ENCODE peak calls at places on chromosomes 3 and 15, in seven cellular contexts. One of them, this sample, is unnamed.

GRCh38 chr15:97446138-97446537 is 514.4 kb upstream of the ARRDC4 start:
- DNase-seq in lower lobe of right lung: no peak
- DNase-seq in bronchial epithelial cell: no peak
- DNase-seq in fibroblast of mammary gland: no peak
- DNase-seq in ovary: no peak
- DNase-seq in choroid plexus epithelial cell: no peak
- DNase-seq in DND-41: no peak
- DNase-seq in this sample: no peak

GRCh38 chr3:7585052-7585451 is 724.1 kb downstream of the GRM7 start:
- DNase-seq in lower lobe of right lung: no peak
- DNase-seq in bronchial epithelial cell: no peak
- DNase-seq in fibroblast of mammary gland: no peak
- DNase-seq in ovary: no peak
- DNase-seq in choroid plexus epithelial cell: no peak
- DNase-seq in DND-41: no peak
- DNase-seq in this sample: peak

GRCh38 chr3:16484216-16484615 is 29.3 kb downstream of the RFTN1 start:
- DNase-seq in lower lobe of right lung: no peak
- DNase-seq in bronchial epithelial cell: no peak
- DNase-seq in fibroblast of mammary gland: peak
- DNase-seq in ovary: peak
- DNase-seq in choroid plexus epithelial cell: peak
- DNase-seq in DND-41: no peak
- DNase-seq in this sample: no peak

GRCh38 chr3:143775401-143775970 is 72.8 kb downstream of the SLC9A9 start:
- DNase-seq in lower lobe of right lung: no peak
- DNase-seq in bronchial epithelial cell: peak
- DNase-seq in fibroblast of mammary gland: peak
- DNase-seq in ovary: no peak
- DNase-seq in choroid plexus epithelial cell: peak
- DNase-seq in DND-41: peak
- DNase-seq in this sample: peak

GRCh38 chr15:74320358-74321247 is 46.8 kb downstream of the CYP11A1 start:
- DNase-seq in lower lobe of right lung: no peak
- DNase-seq in bronchial epithelial cell: no peak
- DNase-seq in fibroblast of mammary gland: peak
- DNase-seq in ovary: peak
- DNase-seq in choroid plexus epithelial cell: peak
- DNase-seq in DND-41: peak
- DNase-seq in this sample: peak

GRCh38 chr15:58755956-58756355 is 6.4 kb upstream of the ADAM10 start:
- DNase-seq in lower lobe of right lung: no peak
- DNase-seq in bronchial epithelial cell: no peak
- DNase-seq in fibroblast of mammary gland: peak
- DNase-seq in ovary: no peak
- DNase-seq in choroid plexus epithelial cell: peak
- DNase-seq in DND-41: no peak
- DNase-seq in this sample: no peak

GRCh38 chr3:122668930-122669730 is 11.5 kb upstream of the PARP14 start:
- DNase-seq in lower lobe of right lung: no peak
- DNase-seq in bronchial epithelial cell: peak
- DNase-seq in fibroblast of mammary gland: peak
- DNase-seq in ovary: no peak
- DNase-seq in choroid plexus epithelial cell: peak
- DNase-seq in DND-41: no peak
- DNase-seq in this sample: peak

GRCh38 chr15:39919740-39920509 is at the start of gene GPR176:
- DNase-seq in lower lobe of right lung: peak
- DNase-seq in bronchial epithelial cell: no peak
- DNase-seq in fibroblast of mammary gland: peak
- DNase-seq in ovary: peak
- DNase-seq in choroid plexus epithelial cell: peak
- DNase-seq in DND-41: no peak
- DNase-seq in this sample: no peak

GRCh38 chr3:160163259-160163878 is 61.9 kb upstream of the C3orf80 start:
- DNase-seq in lower lobe of right lung: no peak
- DNase-seq in bronchial epithelial cell: peak
- DNase-seq in fibroblast of mammary gland: peak
- DNase-seq in ovary: no peak
- DNase-seq in choroid plexus epithelial cell: peak
- DNase-seq in DND-41: no peak
- DNase-seq in this sample: peak

GRCh38 chr3:190101320-190102117 is 19.2 kb downstream of the P3H2 start:
- DNase-seq in lower lobe of right lung: no peak
- DNase-seq in bronchial epithelial cell: no peak
- DNase-seq in fibroblast of mammary gland: peak
- DNase-seq in ovary: no peak
- DNase-seq in choroid plexus epithelial cell: peak
- DNase-seq in DND-41: no peak
- DNase-seq in this sample: peak

GRCh38 chr3:82130056-82130455 is 368.6 kb upstream of the GBE1 start:
- DNase-seq in lower lobe of right lung: no peak
- DNase-seq in bronchial epithelial cell: no peak
- DNase-seq in fibroblast of mammary gland: no peak
- DNase-seq in ovary: no peak
- DNase-seq in choroid plexus epithelial cell: no peak
- DNase-seq in DND-41: no peak
- DNase-seq in this sample: peak

GRCh38 chr3:194487289-194488006 is 646 bp upstream of the ATP13A3 start:
- DNase-seq in lower lobe of right lung: peak
- DNase-seq in bronchial epithelial cell: no peak
- DNase-seq in fibroblast of mammary gland: no peak
- DNase-seq in ovary: peak
- DNase-seq in choroid plexus epithelial cell: no peak
- DNase-seq in DND-41: no peak
- DNase-seq in this sample: peak

GRCh38 chr15:71784719-71785118 is 25.6 kb upstream of the NR2E3 start:
- DNase-seq in lower lobe of right lung: no peak
- DNase-seq in bronchial epithelial cell: no peak
- DNase-seq in fibroblast of mammary gland: no peak
- DNase-seq in ovary: no peak
- DNase-seq in choroid plexus epithelial cell: no peak
- DNase-seq in DND-41: peak
- DNase-seq in this sample: no peak

GRCh38 chr15:63094495-63094931 is 27.1 kb upstream of the LACTB start:
- DNase-seq in lower lobe of right lung: no peak
- DNase-seq in bronchial epithelial cell: no peak
- DNase-seq in fibroblast of mammary gland: no peak
- DNase-seq in ovary: no peak
- DNase-seq in choroid plexus epithelial cell: peak
- DNase-seq in DND-41: no peak
- DNase-seq in this sample: no peak

GRCh38 chr3:140062461-140062860 is 127.5 kb downstream of the CLSTN2 start:
- DNase-seq in lower lobe of right lung: no peak
- DNase-seq in bronchial epithelial cell: no peak
- DNase-seq in fibroblast of mammary gland: no peak
- DNase-seq in ovary: no peak
- DNase-seq in choroid plexus epithelial cell: no peak
- DNase-seq in DND-41: no peak
- DNase-seq in this sample: no peak

GRCh38 chr15:55907797-55908196 is 85.6 kb downstream of the NEDD4 start:
- DNase-seq in lower lobe of right lung: no peak
- DNase-seq in bronchial epithelial cell: peak
- DNase-seq in fibroblast of mammary gland: peak
- DNase-seq in ovary: no peak
- DNase-seq in choroid plexus epithelial cell: peak
- DNase-seq in DND-41: no peak
- DNase-seq in this sample: no peak

GRCh38 chr15:29621626-29622025 is 200.6 kb downstream of the TJP1 start:
- DNase-seq in lower lobe of right lung: no peak
- DNase-seq in bronchial epithelial cell: no peak
- DNase-seq in fibroblast of mammary gland: no peak
- DNase-seq in ovary: no peak
- DNase-seq in choroid plexus epithelial cell: peak
- DNase-seq in DND-41: no peak
- DNase-seq in this sample: no peak

GRCh38 chr3:145815707-145816413 is 345.1 kb downstream of the PLOD2 start:
- DNase-seq in lower lobe of right lung: no peak
- DNase-seq in bronchial epithelial cell: no peak
- DNase-seq in fibroblast of mammary gland: no peak
- DNase-seq in ovary: no peak
- DNase-seq in choroid plexus epithelial cell: peak
- DNase-seq in DND-41: no peak
- DNase-seq in this sample: no peak

GRCh38 chr15:43881944-43882343 is 55.1 kb downstream of the WDR76 start:
- DNase-seq in lower lobe of right lung: no peak
- DNase-seq in bronchial epithelial cell: no peak
- DNase-seq in fibroblast of mammary gland: no peak
- DNase-seq in ovary: no peak
- DNase-seq in choroid plexus epithelial cell: peak
- DNase-seq in DND-41: no peak
- DNase-seq in this sample: peak

GRCh38 chr15:43883571-43883970 is 56.8 kb downstream of the WDR76 start:
- DNase-seq in lower lobe of right lung: no peak
- DNase-seq in bronchial epithelial cell: no peak
- DNase-seq in fibroblast of mammary gland: no peak
- DNase-seq in ovary: no peak
- DNase-seq in choroid plexus epithelial cell: no peak
- DNase-seq in DND-41: no peak
- DNase-seq in this sample: no peak

GRCh38 chr15:43887901-43888300 is 61.1 kb downstream of the WDR76 start:
- DNase-seq in lower lobe of right lung: no peak
- DNase-seq in bronchial epithelial cell: no peak
- DNase-seq in fibroblast of mammary gland: no peak
- DNase-seq in ovary: no peak
- DNase-seq in choroid plexus epithelial cell: no peak
- DNase-seq in DND-41: no peak
- DNase-seq in this sample: no peak

GRCh38 chr15:43889072-43889471 is 62.3 kb downstream of the WDR76 start:
- DNase-seq in lower lobe of right lung: no peak
- DNase-seq in bronchial epithelial cell: no peak
- DNase-seq in fibroblast of mammary gland: no peak
- DNase-seq in ovary: no peak
- DNase-seq in choroid plexus epithelial cell: no peak
- DNase-seq in DND-41: no peak
- DNase-seq in this sample: no peak

GRCh38 chr15:43886558-43886957 is 59.8 kb downstream of the WDR76 start:
- DNase-seq in lower lobe of right lung: no peak
- DNase-seq in bronchial epithelial cell: no peak
- DNase-seq in fibroblast of mammary gland: no peak
- DNase-seq in ovary: no peak
- DNase-seq in choroid plexus epithelial cell: no peak
- DNase-seq in DND-41: no peak
- DNase-seq in this sample: no peak
- H3K4me3 ChIP-seq in lower lobe of right lung: no peak
- H3K4me3 ChIP-seq in bronchial epithelial cell: no peak
- H3K4me3 ChIP-seq in fibroblast of mammary gland: no peak
- H3K4me3 ChIP-seq in ovary: no peak
- H3K4me3 ChIP-seq in choroid plexus epithelial cell: no peak
- H3K4me3 ChIP-seq in DND-41: no peak
- H3K4me3 ChIP-seq in this sample: no peak

GRCh38 chr3:115819785-115820384 is 196.6 kb downstream of the GAP43 start:
- DNase-seq in lower lobe of right lung: peak
- DNase-seq in bronchial epithelial cell: peak
- DNase-seq in fibroblast of mammary gland: peak
- DNase-seq in ovary: peak
- DNase-seq in choroid plexus epithelial cell: peak
- DNase-seq in DND-41: peak
- DNase-seq in this sample: peak
- TF ChIP-seq CTCF in lower lobe of right lung: peak
- TF ChIP-seq CTCF in bronchial epithelial cell: peak
- TF ChIP-seq CTCF in fibroblast of mammary gland: peak
- TF ChIP-seq CTCF in ovary: peak
- TF ChIP-seq CTCF in choroid plexus epithelial cell: peak
- TF ChIP-seq CTCF in DND-41: peak
- TF ChIP-seq CTCF in this sample: peak

GRCh38 chr3:138942861-138943623 is 3.9 kb downstream of the FOXL2 start:
- DNase-seq in lower lobe of right lung: no peak
- DNase-seq in bronchial epithelial cell: no peak
- DNase-seq in fibroblast of mammary gland: no peak
- DNase-seq in ovary: peak
- DNase-seq in choroid plexus epithelial cell: no peak
- DNase-seq in DND-41: no peak
- DNase-seq in this sample: no peak

GRCh38 chr3:138944136-138944658 is 2.7 kb downstream of the FOXL2 start:
- DNase-seq in lower lobe of right lung: no peak
- DNase-seq in bronchial epithelial cell: no peak
- DNase-seq in fibroblast of mammary gland: no peak
- DNase-seq in ovary: peak
- DNase-seq in choroid plexus epithelial cell: no peak
- DNase-seq in DND-41: no peak
- DNase-seq in this sample: no peak

GRCh38 chr3:138942271-138942670 is 4.7 kb downstream of the FOXL2 start:
- DNase-seq in lower lobe of right lung: no peak
- DNase-seq in bronchial epithelial cell: no peak
- DNase-seq in fibroblast of mammary gland: no peak
- DNase-seq in ovary: peak
- DNase-seq in choroid plexus epithelial cell: no peak
- DNase-seq in DND-41: no peak
- DNase-seq in this sample: no peak

GRCh38 chr3:138944842-138945645 is 1.9 kb downstream of the FOXL2 start:
- DNase-seq in lower lobe of right lung: no peak
- DNase-seq in bronchial epithelial cell: no peak
- DNase-seq in fibroblast of mammary gland: no peak
- DNase-seq in ovary: peak
- DNase-seq in choroid plexus epithelial cell: no peak
- DNase-seq in DND-41: no peak
- DNase-seq in this sample: no peak

DNA sequence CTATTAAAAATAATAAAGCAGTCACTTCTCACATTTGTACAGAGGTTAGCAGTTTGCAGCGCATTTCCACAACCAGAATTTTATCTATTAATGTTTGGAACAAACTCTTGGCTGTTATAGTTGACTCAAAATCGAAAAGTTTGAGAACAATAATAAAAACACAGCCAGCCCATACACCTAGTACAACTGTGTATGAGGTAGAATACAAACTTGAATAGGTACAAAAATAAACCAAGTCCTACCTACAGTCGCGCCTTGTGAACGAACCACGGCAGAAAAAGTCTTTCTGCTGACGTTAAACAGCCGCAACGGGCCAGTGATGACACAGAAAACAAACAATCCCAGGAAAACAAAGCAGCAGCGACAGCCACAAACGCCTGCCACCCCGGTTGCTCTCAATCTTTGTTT is 3.2 kb downstream of the FOXL2 start:
- DNase-seq in lower lobe of right lung: no peak
- DNase-seq in bronchial epithelial cell: no peak
- DNase-seq in fibroblast of mammary gland: no peak
- DNase-seq in ovary: peak
- DNase-seq in choroid plexus epithelial cell: no peak
- DNase-seq in DND-41: no peak
- DNase-seq in this sample: no peak
- H3K4me3 ChIP-seq in lower lobe of right lung: no peak
- H3K4me3 ChIP-seq in bronchial epithelial cell: no peak
- H3K4me3 ChIP-seq in fibroblast of mammary gland: no peak
- H3K4me3 ChIP-seq in ovary: peak
- H3K4me3 ChIP-seq in choroid plexus epithelial cell: no peak
- H3K4me3 ChIP-seq in DND-41: no peak
- H3K4me3 ChIP-seq in this sample: no peak

DNA sequence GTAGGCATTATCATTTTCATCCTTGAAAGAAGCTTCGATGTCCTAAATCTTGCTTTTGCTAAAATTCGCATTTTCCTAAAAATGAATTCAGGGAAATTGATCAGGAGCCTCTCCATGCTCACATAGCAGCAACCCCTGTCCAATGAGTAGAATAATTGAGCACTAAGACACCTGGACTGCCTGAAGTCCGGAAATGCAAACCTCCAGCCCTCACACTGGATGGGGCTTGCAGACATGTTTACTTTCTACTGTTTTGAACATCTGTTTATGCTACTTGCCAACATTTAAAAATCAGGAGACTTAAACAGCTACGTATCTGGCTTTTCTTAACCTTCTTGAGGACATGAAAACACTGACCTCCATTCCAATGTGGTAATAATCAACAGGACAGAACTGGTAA is 184.5 kb downstream of the SHOX2 start:
- DNase-seq in lower lobe of right lung: no peak
- DNase-seq in bronchial epithelial cell: no peak
- DNase-seq in fibroblast of mammary gland: no peak
- DNase-seq in ovary: no peak
- DNase-seq in choroid plexus epithelial cell: no peak
- DNase-seq in DND-41: no peak
- DNase-seq in this sample: no peak
- TF ChIP-seq CTCF in lower lobe of right lung: no peak
- TF ChIP-seq CTCF in bronchial epithelial cell: no peak
- TF ChIP-seq CTCF in fibroblast of mammary gland: no peak
- TF ChIP-seq CTCF in ovary: no peak
- TF ChIP-seq CTCF in choroid plexus epithelial cell: no peak
- TF ChIP-seq CTCF in DND-41: no peak
- TF ChIP-seq CTCF in this sample: no peak